ENCODE peak calls at places on chromosomes 11 and 22, in four cellular contexts. One of them, this sample, is unnamed.

GRCh38 chr11:19924321-19925115 is 211.9 kb downstream of the NAV2 start:
- DNase-seq in retinal pigment epithelial cell: no peak
- DNase-seq in uterus: no peak
- DNase-seq in cardiac muscle cell: no peak
- DNase-seq in this sample: no peak

GRCh38 chr11:123429851-123430735 is at the start of gene GRAMD1B:
- DNase-seq in retinal pigment epithelial cell: peak
- DNase-seq in uterus: peak
- DNase-seq in cardiac muscle cell: peak
- DNase-seq in this sample: peak

GRCh38 chr22:36737776-36738175 is 34.2 kb upstream of the CACNG2 start:
- DNase-seq in uterus: no peak
- DNase-seq in retinal pigment epithelial cell: no peak
- DNase-seq in cardiac muscle cell: no peak
- DNase-seq in this sample: peak

GRCh38 chr11:30346068-30346688 is 23.3 kb downstream of the ARL14EP start:
- DNase-seq in retinal pigment epithelial cell: no peak
- DNase-seq in uterus: no peak
- DNase-seq in cardiac muscle cell: peak
- DNase-seq in this sample: no peak

GRCh38 chr11:2883717-2884423 is 1.7 kb downstream of the CDKN1C start:
- DNase-seq in uterus: no peak
- DNase-seq in retinal pigment epithelial cell: no peak
- DNase-seq in cardiac muscle cell: peak
- DNase-seq in this sample: peak

GRCh38 chr11:41320233-41320993 is 139.0 kb downstream of the LRRC4C start:
- DNase-seq in uterus: no peak
- DNase-seq in cardiac muscle cell: no peak
- DNase-seq in retinal pigment epithelial cell: no peak
- DNase-seq in this sample: no peak

GRCh38 chr11:74492084-74492483 is 1.4 kb downstream of the LIPT2 start:
- DNase-seq in uterus: no peak
- DNase-seq in cardiac muscle cell: no peak
- DNase-seq in retinal pigment epithelial cell: no peak
- DNase-seq in this sample: no peak

GRCh38 chr22:31646186-31647019 is 15.6 kb downstream of the PISD start:
- DNase-seq in cardiac muscle cell: peak
- DNase-seq in retinal pigment epithelial cell: peak
- DNase-seq in uterus: no peak
- DNase-seq in this sample: no peak

GRCh38 chr11:66438009-66438503 is 592 bp downstream of the MRPL11 start:
- DNase-seq in uterus: no peak
- DNase-seq in cardiac muscle cell: no peak
- DNase-seq in retinal pigment epithelial cell: no peak
- DNase-seq in this sample: no peak

DNA sequence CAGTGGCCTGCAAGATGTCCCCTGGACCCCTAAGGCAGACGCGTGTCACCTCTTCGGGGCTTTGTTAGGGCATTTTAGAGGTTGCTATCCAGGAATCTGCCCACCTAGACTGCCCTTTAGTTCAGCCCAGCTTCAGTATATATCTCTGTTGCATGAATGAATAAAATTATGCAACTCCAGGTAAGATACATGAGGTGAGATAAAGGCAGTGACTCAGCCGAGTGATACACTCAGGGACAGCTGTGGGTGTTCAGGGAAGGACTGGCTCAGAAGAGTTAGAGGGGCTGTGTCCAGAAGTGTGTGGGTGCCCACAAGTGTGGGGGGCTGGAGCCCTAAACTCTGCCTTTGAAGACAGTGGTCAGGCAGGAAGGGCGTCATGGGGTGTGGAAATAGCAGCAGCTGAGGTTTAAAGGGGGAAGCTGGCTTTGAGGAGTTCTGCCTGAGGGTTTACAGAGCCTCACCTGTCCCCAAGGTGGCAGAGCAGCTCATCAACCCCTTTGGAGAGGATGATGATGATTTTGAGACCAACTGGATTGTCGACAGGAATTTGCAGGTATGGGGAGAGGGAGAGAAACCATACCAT is 8.3 kb downstream of the FTH1 start:
- DNase-seq in cardiac muscle cell: no peak
- DNase-seq in retinal pigment epithelial cell: no peak
- DNase-seq in uterus: no peak
- DNase-seq in this sample: peak
- TF ChIP-seq CTCF in cardiac muscle cell: no peak
- TF ChIP-seq CTCF in retinal pigment epithelial cell: no peak
- TF ChIP-seq CTCF in uterus: no peak
- TF ChIP-seq CTCF in this sample: no peak

DNA sequence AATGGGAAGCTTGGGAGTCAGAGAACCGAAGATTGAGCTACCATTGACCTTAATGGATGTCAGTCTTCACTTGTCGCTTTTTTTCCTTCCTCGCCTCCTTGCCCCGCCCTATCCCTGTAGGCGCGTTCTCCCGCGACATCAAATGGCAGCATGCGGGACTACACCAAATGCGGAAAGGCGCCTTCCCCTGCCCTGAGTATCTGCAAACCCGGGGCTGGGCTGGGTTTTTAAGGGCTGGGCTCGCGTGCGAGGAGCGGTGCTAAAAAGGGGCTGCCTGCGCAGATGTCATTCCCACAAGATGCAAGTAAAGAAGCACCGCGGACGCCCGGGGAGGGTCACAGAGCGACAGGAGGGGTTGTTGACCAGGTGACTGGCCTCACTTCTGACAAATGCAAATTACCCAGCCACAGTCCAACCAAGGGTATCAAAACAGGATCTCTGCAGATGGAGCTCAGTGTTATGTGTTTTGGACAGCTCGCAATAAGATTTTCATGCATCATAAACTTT is 4.7 kb upstream of the FAM111B start:
- DNase-seq in retinal pigment epithelial cell: no peak
- DNase-seq in cardiac muscle cell: peak
- DNase-seq in uterus: peak
- DNase-seq in this sample: peak
- TF ChIP-seq CTCF in retinal pigment epithelial cell: peak
- TF ChIP-seq CTCF in cardiac muscle cell: peak
- TF ChIP-seq CTCF in uterus: no peak
- TF ChIP-seq CTCF in this sample: peak

DNA sequence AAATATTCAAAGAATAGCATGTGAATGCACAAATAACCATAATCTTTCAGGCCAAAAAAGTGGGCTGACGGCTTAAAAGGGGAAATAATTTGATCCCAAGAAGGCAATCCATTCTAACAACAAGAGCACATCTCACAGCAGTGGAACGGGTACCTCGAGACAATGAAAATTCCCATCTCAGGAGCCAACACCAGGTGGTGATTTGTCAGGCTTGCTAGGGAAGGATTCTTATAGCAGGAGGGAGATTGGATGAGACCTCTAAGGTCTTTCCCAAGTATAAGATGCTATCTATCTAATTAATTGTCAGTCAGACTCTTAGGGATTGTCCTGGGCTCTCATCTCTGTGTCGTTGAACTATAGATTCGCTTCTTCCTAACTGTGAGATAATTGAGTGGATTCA is 284.0 kb downstream of the ETS1 start:
- DNase-seq in uterus: no peak
- DNase-seq in retinal pigment epithelial cell: no peak
- DNase-seq in cardiac muscle cell: no peak
- DNase-seq in this sample: no peak
- TF ChIP-seq CTCF in uterus: no peak
- TF ChIP-seq CTCF in retinal pigment epithelial cell: no peak
- TF ChIP-seq CTCF in cardiac muscle cell: no peak
- TF ChIP-seq CTCF in this sample: no peak

DNA sequence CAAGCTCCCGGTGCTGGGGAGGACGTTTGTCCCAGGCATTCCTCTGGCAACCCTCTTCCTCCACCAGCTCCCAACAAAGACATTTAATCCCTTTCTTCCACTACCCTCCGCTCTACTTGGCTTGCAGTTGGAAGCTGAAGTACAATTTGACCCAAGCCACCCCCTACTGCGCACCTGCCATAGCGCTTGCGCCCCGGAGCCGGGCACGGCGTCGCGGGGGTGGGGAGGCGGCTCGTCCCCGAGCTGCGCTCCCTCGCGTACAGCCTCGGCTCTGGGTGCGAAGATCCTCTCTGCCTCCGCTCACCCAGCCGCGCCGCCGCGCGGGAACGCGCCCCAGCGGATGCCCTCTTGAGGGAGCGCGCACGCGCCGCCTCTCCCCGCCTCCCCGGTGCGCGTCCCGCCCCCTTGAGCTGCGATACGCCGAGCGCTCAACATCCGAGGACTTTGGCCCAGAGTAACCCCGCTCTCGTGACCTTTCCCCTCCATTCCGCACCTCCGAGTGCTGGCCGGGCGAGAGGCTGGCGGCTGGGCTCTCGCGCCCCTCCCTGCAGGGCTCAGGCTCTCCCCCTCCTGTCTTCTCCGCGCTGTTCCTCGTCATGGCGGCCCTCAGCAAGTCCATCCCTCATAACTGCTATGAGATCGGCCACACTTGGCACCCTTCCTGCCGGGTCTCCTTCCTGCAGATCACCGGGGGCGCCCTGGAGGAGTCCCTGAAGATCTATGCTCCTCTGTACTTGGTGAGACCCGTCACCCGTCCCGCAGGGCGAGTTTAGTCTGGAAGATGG is at the start of gene TMEM135:
- DNase-seq in uterus: peak
- DNase-seq in cardiac muscle cell: peak
- DNase-seq in retinal pigment epithelial cell: peak
- DNase-seq in this sample: peak
- TF ChIP-seq CTCF in uterus: no peak
- TF ChIP-seq CTCF in cardiac muscle cell: no peak
- TF ChIP-seq CTCF in retinal pigment epithelial cell: no peak
- TF ChIP-seq CTCF in this sample: no peak

GRCh38 chr11:94521684-94522083 is 9.4 kb downstream of the C11orf97 start:
- DNase-seq in retinal pigment epithelial cell: no peak
- DNase-seq in uterus: no peak
- DNase-seq in cardiac muscle cell: peak
- DNase-seq in this sample: no peak
- TF ChIP-seq CTCF in retinal pigment epithelial cell: peak
- TF ChIP-seq CTCF in uterus: no peak
- TF ChIP-seq CTCF in cardiac muscle cell: peak
- TF ChIP-seq CTCF in this sample: peak

DNA sequence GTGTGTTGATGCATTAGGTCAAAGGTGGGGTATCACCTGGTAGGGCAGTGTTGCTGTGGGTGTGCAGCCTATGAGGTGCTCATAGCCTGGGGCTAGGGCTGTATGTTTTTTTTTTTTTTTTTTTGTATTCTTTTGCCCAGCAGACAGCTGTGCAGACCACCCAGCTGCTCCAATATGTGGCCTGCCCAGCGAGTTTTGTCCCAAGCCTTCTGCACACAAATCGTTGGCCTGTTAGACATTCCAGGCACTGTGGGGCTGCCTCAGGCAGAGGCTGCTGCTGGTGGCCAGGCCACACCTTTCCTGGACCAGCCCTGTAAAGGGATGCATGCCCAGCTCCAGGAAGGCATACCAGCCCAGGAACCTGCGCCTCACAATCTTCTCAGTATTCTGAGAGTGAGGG is 348.5 kb downstream of the JRKL start:
- DNase-seq in cardiac muscle cell: no peak
- DNase-seq in uterus: no peak
- DNase-seq in retinal pigment epithelial cell: no peak
- DNase-seq in this sample: no peak
- TF ChIP-seq CTCF in cardiac muscle cell: no peak
- TF ChIP-seq CTCF in uterus: no peak
- TF ChIP-seq CTCF in retinal pigment epithelial cell: no peak
- TF ChIP-seq CTCF in this sample: no peak

GRCh38 chr22:33521879-33522665 is 398.2 kb downstream of the LARGE1 start:
- DNase-seq in cardiac muscle cell: no peak
- DNase-seq in uterus: no peak
- DNase-seq in retinal pigment epithelial cell: no peak
- DNase-seq in this sample: no peak

GRCh38 chr22:33519974-33520903 is 400.0 kb downstream of the LARGE1 start:
- DNase-seq in retinal pigment epithelial cell: no peak
- DNase-seq in cardiac muscle cell: no peak
- DNase-seq in uterus: no peak
- DNase-seq in this sample: no peak

GRCh38 chr22:33518405-33518804 is 401.9 kb downstream of the LARGE1 start:
- DNase-seq in retinal pigment epithelial cell: no peak
- DNase-seq in cardiac muscle cell: no peak
- DNase-seq in uterus: no peak
- DNase-seq in this sample: no peak

GRCh38 chr22:33520904-33521780 is 399.1 kb downstream of the LARGE1 start:
- DNase-seq in retinal pigment epithelial cell: no peak
- DNase-seq in cardiac muscle cell: no peak
- DNase-seq in uterus: no peak
- DNase-seq in this sample: no peak

DNA sequence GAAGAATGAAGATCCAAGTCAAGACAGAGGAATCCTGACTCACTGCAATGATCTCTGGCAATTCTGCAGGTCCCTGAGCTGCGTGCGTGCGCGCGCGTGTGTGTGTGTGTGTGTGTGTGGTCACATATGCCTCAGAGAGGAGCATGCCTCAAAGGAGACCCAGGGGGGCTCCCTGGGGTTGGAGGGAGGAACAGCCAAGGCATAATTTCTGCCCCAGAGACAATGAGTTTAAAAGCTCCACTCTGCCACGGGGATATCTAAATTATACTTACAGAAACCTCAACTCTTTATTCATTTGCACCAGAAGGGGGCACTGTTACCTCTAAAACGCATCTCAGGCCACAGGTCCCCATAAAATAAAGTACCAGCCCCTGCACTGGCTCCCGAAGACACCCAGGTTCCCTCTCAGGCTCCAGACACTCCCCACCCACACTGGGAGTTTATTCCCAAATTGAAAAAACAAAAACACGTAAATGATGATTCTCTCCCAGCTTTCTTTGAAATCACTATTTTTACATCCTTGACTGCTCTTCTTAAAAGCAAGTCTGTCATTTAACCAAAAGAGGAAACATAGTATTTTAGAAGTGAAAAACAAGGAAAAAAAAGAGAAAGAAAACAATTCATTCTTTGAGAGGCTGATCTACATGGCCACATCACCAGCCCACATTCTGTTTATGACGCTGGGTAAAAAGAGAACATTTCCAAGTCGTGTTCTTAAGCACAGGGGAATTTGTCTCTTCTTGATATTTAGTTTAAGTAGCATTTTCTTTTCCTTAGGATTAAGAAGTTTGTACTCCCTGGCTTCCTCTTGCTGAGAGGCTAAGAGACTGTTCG is 400.9 kb downstream of the LARGE1 start:
- DNase-seq in uterus: peak
- DNase-seq in retinal pigment epithelial cell: peak
- DNase-seq in cardiac muscle cell: peak
- DNase-seq in this sample: no peak
- TF ChIP-seq CTCF in uterus: peak
- TF ChIP-seq CTCF in retinal pigment epithelial cell: peak
- TF ChIP-seq CTCF in cardiac muscle cell: peak
- TF ChIP-seq CTCF in this sample: peak